ENCODE peak calls at places on chromosomes 2 and 18, in seven cellular contexts. L is esophagus muscularis mucosa, G is HepG2, F is A549, I is K562, H is ovary, E is SK-N-SH. Z is an unnamed sample.

GRCh38 chr2:171411791-171412483 is 21.9 kb downstream of the METTL8 start:
- DNase-seq in F (no peak), L (no peak), I (no peak), E (no peak), H (no peak), G (no peak), Z (no peak)

GRCh38 chr2:64018715-64019082 is 529 bp downstream of the VPS54 start:
- DNase-seq in F (no peak), L (no peak), H (no peak), E (no peak), I (peak), G (no peak), Z (peak)

GRCh38 chr2:88753833-88754584 is 62.5 kb downstream of the RPIA start:
- DNase-seq in F (no peak), L (no peak), H (no peak), I (peak), E (no peak), G (no peak), Z (no peak)

GRCh38 chr2:25131567-25132295 is 36.6 kb downstream of the POMC start:
- DNase-seq in H (peak), G (no peak), I (no peak), F (no peak), L (no peak), E (no peak), Z (no peak)

GRCh38 chr2:134869941-134870736 is 31.7 kb downstream of the ACMSD start:
- DNase-seq in F (no peak), H (no peak), G (no peak), I (no peak), L (no peak), E (no peak), Z (no peak)

GRCh38 chr2:191521608-191522208 is 156.2 kb upstream of the NABP1 start:
- DNase-seq in H (no peak), G (peak), F (peak), L (no peak), E (peak), I (peak), Z (no peak)

GRCh38 chr18:8801263-8801901 is 96.0 kb downstream of the MTCL1 start:
- DNase-seq in I (no peak), E (no peak), F (peak), L (no peak), H (no peak), G (no peak), Z (no peak)

GRCh38 chr18:11676867-11677266 is 12.2 kb upstream of the GNAL start:
- DNase-seq in F (peak), L (no peak), G (no peak), I (peak), E (no peak), H (no peak), Z (no peak)

GRCh38 chr2:45799679-45800381 is 148.4 kb downstream of the PRKCE start:
- DNase-seq in F (no peak), E (no peak), I (no peak), L (no peak), G (no peak), H (no peak), Z (no peak)

GRCh38 chr2:152477347-152478092 is 142.5 kb downstream of the FMNL2 start:
- DNase-seq in F (no peak), H (no peak), I (no peak), G (no peak), E (no peak), L (no peak), Z (no peak)

GRCh38 chr2:84924173-84925106 is 19.0 kb downstream of the TMSB10 start:
- DNase-seq in H (peak), I (peak), G (peak), E (no peak), F (peak), L (no peak), Z (peak)

GRCh38 chr2:239728751-239729150 is 296.4 kb downstream of the NDUFA10 start:
- DNase-seq in H (no peak), E (no peak), F (no peak), G (no peak), I (no peak), L (no peak), Z (peak)

GRCh38 chr2:137928547-137929503 is 35.4 kb upstream of the HNMT start:
- DNase-seq in F (peak), G (peak), I (no peak), E (peak), L (peak), H (no peak), Z (no peak)

GRCh38 chr2:26429779-26430654 is 28.3 kb downstream of the DRC1 start:
- DNase-seq in L (no peak), G (no peak), H (no peak), F (no peak), I (no peak), E (no peak), Z (no peak)

GRCh38 chr2:99096728-99097127 is 44.8 kb upstream of the C2orf15 start:
- DNase-seq in H (no peak), G (no peak), L (no peak), F (no peak), E (no peak), I (no peak), Z (no peak)

GRCh38 chr2:99104006-99104405 is 37.5 kb upstream of the C2orf15 start:
- DNase-seq in L (no peak), G (no peak), H (no peak), E (no peak), I (peak), F (no peak), Z (no peak)

GRCh38 chr2:99106905-99107304 is 34.6 kb upstream of the C2orf15 start:
- DNase-seq in G (no peak), E (no peak), L (no peak), H (no peak), F (no peak), I (peak), Z (no peak)

GRCh38 chr2:99101697-99102096 is 39.8 kb upstream of the C2orf15 start:
- DNase-seq in I (no peak), E (no peak), H (no peak), F (no peak), G (peak), L (no peak), Z (no peak)
- TF ChIP-seq CTCF in I (no peak), E (no peak), H (no peak), F (no peak), G (no peak), L (no peak), Z (no peak)

DNA sequence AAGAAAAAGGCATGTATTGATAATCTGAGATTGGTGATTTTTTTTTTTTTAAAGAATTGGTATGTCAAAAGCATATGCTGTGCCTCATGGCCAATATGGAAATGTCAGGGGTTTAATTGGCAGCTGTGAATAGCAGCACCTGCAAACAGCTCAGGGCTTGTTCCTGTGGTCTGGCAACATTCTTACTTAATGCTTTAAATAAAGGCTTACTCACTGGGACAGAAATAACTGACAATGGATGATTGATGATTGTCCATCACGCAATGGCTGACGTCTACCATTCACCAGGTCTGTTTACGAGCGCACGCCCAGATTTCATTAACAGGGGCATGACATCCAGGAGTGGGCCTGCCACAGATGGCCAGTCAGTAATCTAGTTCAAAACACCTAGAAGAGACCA is 66.7 kb downstream of the ETAA1 start:
- DNase-seq in L (no peak), G (no peak), F (peak), H (no peak), I (peak), E (no peak), Z (no peak)
- TF ChIP-seq EP300 in L (no peak), G (no peak), F (no peak), H (no peak), I (no peak), E (no peak), Z (no peak)

GRCh38 chr2:184157141-184157540 is 441.2 kb upstream of the ZNF804A start:
- DNase-seq in H (no peak), I (peak), E (no peak), G (no peak), F (no peak), L (no peak), Z (no peak)

DNA sequence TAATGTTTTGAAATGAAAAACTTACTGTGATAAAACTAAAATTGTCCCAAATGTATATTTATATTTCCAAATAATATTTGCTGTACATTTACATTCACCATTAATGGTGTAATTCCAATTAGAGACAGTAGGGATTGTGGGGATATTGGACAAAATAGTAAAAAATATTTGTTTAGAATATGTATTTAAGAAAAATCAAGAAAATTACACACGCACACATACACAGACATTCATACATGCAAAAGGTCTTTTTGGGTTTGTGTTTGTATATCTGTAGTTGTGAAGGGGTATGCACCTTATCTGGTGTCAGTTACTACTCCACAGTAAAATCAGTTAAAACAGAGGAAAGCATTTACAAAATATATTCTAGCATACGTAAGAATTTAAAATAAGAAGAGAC is 435.9 kb upstream of the ZNF804A start:
- DNase-seq in F (no peak), G (no peak), E (no peak), L (no peak), H (no peak), I (no peak), Z (no peak)
- TF ChIP-seq CTCF in F (no peak), G (no peak), E (no peak), L (no peak), H (no peak), I (no peak), Z (no peak)

GRCh38 chr2:229591611-229592010 is 122.7 kb downstream of the DNER start:
- DNase-seq in E (peak), L (no peak), H (no peak), G (no peak), I (no peak), F (no peak), Z (no peak)
- TF ChIP-seq EP300 in E (no peak), L (no peak), H (no peak), G (no peak), I (no peak), F (no peak), Z (no peak)

GRCh38 chr2:75464348-75464946 is 96.3 kb downstream of the EVA1A start:
- DNase-seq in I (peak), L (no peak), E (peak), F (peak), H (no peak), G (peak), Z (no peak)
- TF ChIP-seq CTCF in I (peak), L (peak), E (peak), F (peak), H (no peak), G (peak), Z (peak)

DNA sequence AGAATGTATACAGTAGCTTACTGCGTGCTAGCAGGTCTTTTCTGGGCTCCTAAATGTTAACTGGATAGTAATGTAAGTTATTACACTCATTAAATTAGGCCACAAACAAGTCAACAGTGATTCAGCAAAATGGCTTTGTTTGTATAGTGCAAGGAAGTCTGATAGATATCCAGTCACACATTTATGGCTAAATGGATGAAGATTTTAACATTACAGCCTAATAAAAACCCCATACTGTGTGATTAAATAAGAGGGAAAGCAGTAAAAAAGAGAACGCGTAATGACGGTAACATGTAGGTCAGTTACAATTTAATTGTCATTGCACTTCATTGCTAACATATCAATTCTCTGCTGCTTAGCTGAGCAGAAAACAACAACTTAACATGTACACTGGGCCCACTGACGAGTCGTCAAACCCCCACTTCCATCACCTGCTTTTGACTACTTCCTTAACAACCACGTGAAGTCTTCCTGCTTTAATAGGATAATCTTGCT is 665.1 kb upstream of the FANCL start:
- DNase-seq in F (no peak), G (no peak), H (no peak), I (no peak), L (no peak), E (no peak), Z (no peak)
- TF ChIP-seq EP300 in F (no peak), G (no peak), H (no peak), I (no peak), L (no peak), E (no peak), Z (no peak)

DNA sequence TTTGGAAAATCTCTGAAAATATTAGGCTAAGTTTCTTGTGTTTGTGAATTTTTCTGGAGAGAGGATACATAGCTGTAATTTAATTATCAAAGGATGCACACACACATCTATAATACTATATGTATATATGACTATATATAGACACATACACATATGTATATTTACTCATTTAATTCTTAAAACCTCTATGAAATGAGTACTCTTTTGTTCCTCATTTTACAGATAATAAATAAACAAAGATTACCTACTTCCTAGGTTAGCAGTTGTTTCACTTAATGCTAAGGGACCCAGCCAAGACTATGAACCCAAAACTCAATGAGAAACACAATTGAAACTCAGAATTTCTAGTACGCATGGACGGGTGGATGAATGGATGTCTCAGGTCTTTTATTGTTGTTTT is 145.6 kb downstream of the BCL2 start:
- DNase-seq in I (no peak), H (no peak), L (no peak), G (no peak), F (no peak), E (no peak), Z (no peak)
- TF ChIP-seq CTCF in I (no peak), H (no peak), L (no peak), G (no peak), F (no peak), E (no peak), Z (no peak)